ENCODE peak calls at places on chromosomes 6 and 20, in five cellular contexts. J, X, Q, Y and W are unnamed samples.

GRCh38 chr6:24332306-24332705 is 25.6 kb downstream of the DCDC2 start:
- DNase-seq in J (peak), X (peak), Q (no peak), Y (no peak), W (no peak)

GRCh38 chr20:23244207-23244915 is 106.2 kb upstream of the NXT1 start:
- DNase-seq in J (no peak), X (no peak), Q (no peak), Y (no peak), W (no peak)

GRCh38 chr6:133542056-133542821 is 301.1 kb downstream of the EYA4 start:
- DNase-seq in J (peak), X (no peak), Q (no peak), Y (no peak), W (no peak)

GRCh38 chr20:35947489-35947888 is 6.8 kb downstream of the SCAND1 start:
- DNase-seq in J (peak), X (no peak), Q (peak), Y (peak), W (peak)

GRCh38 chr20:50395258-50395729 is 114.9 kb upstream of the PTPN1 start:
- DNase-seq in J (peak), X (no peak), Q (no peak), Y (no peak), W (no peak)

GRCh38 chr20:2693286-2693995 is 861 bp downstream of the EBF4 start:
- DNase-seq in J (peak), X (no peak), Q (peak), Y (no peak), W (peak)

GRCh38 chr6:53956068-53956711 is 155.1 kb upstream of the MLIP start:
- DNase-seq in J (peak), X (peak), Q (peak), Y (peak), W (peak)

GRCh38 chr20:44728835-44729342 is 13.7 kb downstream of the CCN5 start:
- DNase-seq in J (peak), X (peak), Q (peak), Y (peak), W (peak)

GRCh38 chr20:3238616-3239025 is 369 bp downstream of the SLC4A11 start:
- DNase-seq in J (peak), X (no peak), Q (peak), Y (no peak), W (peak)

GRCh38 chr6:51467231-51467952 is 620.0 kb downstream of the PKHD1 start:
- DNase-seq in J (no peak), X (no peak), Q (peak), Y (no peak), W (peak)

GRCh38 chr6:20432692-20433091 is 31.0 kb downstream of the E2F3 start:
- DNase-seq in J (no peak), X (no peak), Q (no peak), Y (no peak), W (no peak)

GRCh38 chr6:30685977-30686907 is at the start of gene PPP1R18:
- DNase-seq in J (no peak), X (peak), Q (peak), Y (no peak), W (peak)

GRCh38 chr20:59958626-59959025 is 403 bp downstream of the CDH26 start:
- DNase-seq in J (no peak), X (no peak), Q (peak), Y (no peak), W (no peak)

GRCh38 chr6:86723729-86724128 is 213.6 kb upstream of the HTR1E start:
- DNase-seq in J (no peak), X (no peak), Q (no peak), Y (no peak), W (no peak)

GRCh38 chr20:13858496-13859270 is 73.9 kb downstream of the NDUFAF5 start:
- DNase-seq in J (no peak), X (no peak), Q (no peak), Y (no peak), W (no peak)

GRCh38 chr6:134534708-134535149 is 216.8 kb upstream of the SGK1 start:
- DNase-seq in J (peak), X (peak), Q (no peak), Y (no peak), W (no peak)

GRCh38 chr20:23320317-23320716 is 30.3 kb upstream of the NXT1 start:
- DNase-seq in J (peak), X (no peak), Q (no peak), Y (peak), W (peak)

GRCh38 chr6:161353208-161353613 is 79.3 kb upstream of the AGPAT4 start:
- DNase-seq in J (no peak), X (no peak), Q (peak), Y (peak), W (peak)
- TF ChIP-seq CTCF in J (no peak), X (peak), Q (peak), Y (no peak), W (peak)

GRCh38 chr6:105370316-105370715 is 32.6 kb downstream of the PREP start:
- DNase-seq in J (no peak), X (no peak), Q (no peak), Y (no peak), W (no peak)

GRCh38 chr6:105373481-105373880 is 29.4 kb downstream of the PREP start:
- DNase-seq in J (no peak), X (no peak), Q (no peak), Y (no peak), W (no peak)

GRCh38 chr6:105372862-105373182 is 30.1 kb downstream of the PREP start:
- DNase-seq in J (no peak), X (no peak), Q (no peak), Y (no peak), W (no peak)

GRCh38 chr6:105372142-105372861 is 30.6 kb downstream of the PREP start:
- DNase-seq in J (no peak), X (no peak), Q (no peak), Y (no peak), W (no peak)

DNA sequence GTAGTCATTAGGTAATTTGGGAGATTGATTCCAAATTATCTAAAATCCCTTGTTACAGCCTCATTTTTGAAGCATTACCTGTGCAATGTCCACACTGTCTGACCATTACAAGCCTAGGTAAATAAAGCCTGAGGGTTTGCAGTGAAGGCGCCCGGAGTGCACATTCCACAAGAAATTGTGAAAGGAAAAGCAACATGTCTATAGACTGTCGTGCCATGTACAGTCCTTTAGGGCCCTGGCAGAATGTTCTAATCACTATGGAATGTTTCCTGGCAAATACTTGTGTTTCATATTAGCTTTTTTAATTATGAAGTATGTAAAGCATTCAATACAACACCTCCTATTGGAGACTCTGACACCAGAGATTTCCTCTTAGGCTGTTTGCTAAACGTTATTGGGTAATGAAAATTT is 28.9 kb downstream of the PREP start:
- DNase-seq in J (peak), X (peak), Q (no peak), Y (no peak), W (peak)
- H3K4me3 ChIP-seq in J (no peak), X (no peak), Q (no peak), Y (no peak), W (no peak)

DNA sequence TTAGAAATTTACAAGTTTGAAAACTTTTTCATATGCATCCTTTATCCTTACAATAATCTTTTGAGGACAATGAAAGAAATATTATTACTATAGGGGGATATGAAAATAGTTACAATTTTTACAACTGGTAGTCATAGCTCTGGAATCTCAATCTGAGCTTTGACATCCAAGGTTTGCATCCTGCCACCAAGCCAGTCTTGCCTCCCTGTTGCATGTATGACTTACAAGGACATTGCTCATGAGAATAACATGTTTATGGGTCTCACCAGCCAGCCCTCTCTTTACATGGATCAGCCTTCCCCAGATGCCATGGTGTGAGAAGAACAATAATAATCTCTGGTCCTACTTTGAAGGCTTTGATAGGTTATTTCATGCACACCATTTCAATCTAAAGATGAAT is 67.5 kb downstream of the THEMIS start:
- DNase-seq in J (no peak), X (no peak), Q (no peak), Y (no peak), W (no peak)
- TF ChIP-seq EZH2 in J (no peak), X (no peak), Q (no peak), Y (no peak), W (no peak)

GRCh38 chr6:89375427-89375868 is 22.9 kb upstream of the UBE2J1 start:
- DNase-seq in J (no peak), X (no peak), Q (peak), Y (no peak), W (no peak)
- TF ChIP-seq CTCF in J (no peak), X (no peak), Q (peak), Y (peak), W (peak)

DNA sequence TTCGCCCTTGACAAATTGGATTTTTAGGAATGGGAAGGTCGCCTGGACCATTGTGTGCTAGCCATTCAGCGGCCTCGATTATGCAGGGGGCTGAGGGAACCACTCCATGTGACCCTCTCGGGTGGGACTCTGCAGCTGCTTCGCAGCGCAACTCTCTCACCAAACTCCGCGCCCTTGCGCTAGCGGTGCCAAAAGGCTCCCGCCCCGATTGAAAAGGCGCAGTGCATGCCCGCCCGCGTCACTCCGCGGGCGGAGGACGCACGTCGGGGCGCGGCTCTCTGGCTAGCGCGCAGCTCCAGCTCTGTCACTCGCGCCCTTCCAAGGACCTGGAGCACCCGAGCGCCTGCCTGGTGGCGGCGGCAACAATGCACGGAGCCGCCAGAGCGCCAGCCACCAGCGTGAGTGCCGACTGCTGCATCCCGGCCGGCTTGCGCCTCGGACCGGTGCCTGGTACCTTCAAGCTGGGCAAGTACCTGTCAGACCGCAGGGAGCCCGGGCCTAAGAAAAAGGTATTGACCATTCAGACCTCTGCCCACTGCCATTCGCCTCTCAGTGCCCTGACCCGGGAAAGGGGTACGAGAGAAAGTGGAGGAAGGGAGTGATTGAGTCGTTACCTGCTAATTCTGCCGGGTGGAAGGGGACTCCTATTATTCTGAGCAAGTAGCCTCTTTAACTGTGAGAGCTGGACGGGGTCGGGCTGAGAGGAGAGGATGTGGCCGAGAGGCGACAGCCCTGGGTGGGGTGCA is at the start of gene PRDM13:
- DNase-seq in J (no peak), X (no peak), Q (peak), Y (no peak), W (peak)
- H3K4me3 ChIP-seq in J (no peak), X (no peak), Q (no peak), Y (no peak), W (peak)

DNA sequence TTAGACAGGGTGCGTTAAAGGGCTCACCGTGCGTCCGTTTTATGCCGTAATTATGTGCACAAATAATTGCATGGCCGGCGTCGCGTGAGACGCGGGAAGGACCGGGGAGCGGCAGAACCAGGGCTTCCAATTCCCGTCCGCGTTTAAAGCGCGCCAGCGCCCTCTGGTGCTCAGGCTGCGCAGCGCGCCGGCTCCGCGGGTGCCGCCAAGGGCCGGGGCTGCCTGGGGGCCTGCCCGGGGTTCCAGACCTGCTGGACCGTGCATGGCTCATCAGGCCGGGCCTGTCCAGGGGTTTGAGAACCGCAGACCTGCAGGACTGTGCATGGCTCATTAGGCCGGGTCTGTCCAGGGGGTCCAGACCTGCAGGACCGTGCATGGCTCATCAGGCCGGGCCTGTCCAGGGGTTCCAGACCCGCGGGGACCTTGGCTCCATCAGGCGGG is 369.0 kb downstream of the THBS2 start:
- DNase-seq in J (no peak), X (no peak), Q (peak), Y (peak), W (peak)
- TF ChIP-seq EZH2 in J (no peak), X (no peak), Q (no peak), Y (no peak), W (no peak)

GRCh38 chr6:45830441-45831139 is 185.1 kb downstream of the CLIC5 start:
- DNase-seq in J (peak), X (peak), Q (no peak), Y (no peak), W (no peak)

GRCh38 chr6:45827952-45828530 is 187.6 kb downstream of the CLIC5 start:
- DNase-seq in J (no peak), X (no peak), Q (no peak), Y (no peak), W (no peak)

GRCh38 chr6:45832063-45832462 is 183.6 kb downstream of the CLIC5 start:
- DNase-seq in J (no peak), X (no peak), Q (no peak), Y (no peak), W (no peak)

DNA sequence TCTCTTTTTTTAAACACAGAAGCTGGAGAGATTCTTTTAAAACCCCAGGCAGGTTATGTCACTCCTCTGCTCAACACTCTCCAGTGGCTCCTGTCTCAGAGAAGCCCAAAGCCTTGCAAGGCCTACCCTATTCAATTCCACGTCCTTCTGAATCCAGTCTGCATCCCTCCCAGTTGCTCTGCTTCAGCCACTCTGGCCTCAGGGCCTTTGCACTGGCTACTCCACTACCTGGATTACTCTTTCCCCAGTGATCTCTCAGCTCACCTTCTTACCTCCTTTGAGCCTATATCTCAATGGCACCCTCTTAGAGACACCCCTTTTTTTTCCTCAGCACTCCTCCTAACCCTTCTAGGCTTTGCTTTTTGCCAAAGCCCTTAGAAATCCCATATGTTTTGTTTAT is 185.8 kb downstream of the CLIC5 start:
- DNase-seq in J (no peak), X (no peak), Q (no peak), Y (no peak), W (no peak)
- TF ChIP-seq CTCF in J (no peak), X (no peak), Q (no peak), Y (no peak), W (no peak)

GRCh38 chr6:149452062-149452939 is 32.5 kb downstream of the ZC3H12D start:
- DNase-seq in J (no peak), X (no peak), Q (no peak), Y (no peak), W (no peak)

GRCh38 chr6:149451361-149452061 is 33.3 kb downstream of the ZC3H12D start:
- DNase-seq in J (peak), X (no peak), Q (peak), Y (no peak), W (no peak)

GRCh38 chr6:149449054-149449453 is 35.8 kb downstream of the ZC3H12D start:
- DNase-seq in J (no peak), X (no peak), Q (no peak), Y (no peak), W (no peak)

GRCh38 chr6:149449831-149450678 is 34.8 kb downstream of the ZC3H12D start:
- DNase-seq in J (no peak), X (no peak), Q (no peak), Y (no peak), W (no peak)

GRCh38 chr6:149450679-149451360 is 34.0 kb downstream of the ZC3H12D start:
- DNase-seq in J (peak), X (no peak), Q (peak), Y (no peak), W (no peak)
- H3K4me3 ChIP-seq in J (peak), X (peak), Q (peak), Y (no peak), W (peak)

DNA sequence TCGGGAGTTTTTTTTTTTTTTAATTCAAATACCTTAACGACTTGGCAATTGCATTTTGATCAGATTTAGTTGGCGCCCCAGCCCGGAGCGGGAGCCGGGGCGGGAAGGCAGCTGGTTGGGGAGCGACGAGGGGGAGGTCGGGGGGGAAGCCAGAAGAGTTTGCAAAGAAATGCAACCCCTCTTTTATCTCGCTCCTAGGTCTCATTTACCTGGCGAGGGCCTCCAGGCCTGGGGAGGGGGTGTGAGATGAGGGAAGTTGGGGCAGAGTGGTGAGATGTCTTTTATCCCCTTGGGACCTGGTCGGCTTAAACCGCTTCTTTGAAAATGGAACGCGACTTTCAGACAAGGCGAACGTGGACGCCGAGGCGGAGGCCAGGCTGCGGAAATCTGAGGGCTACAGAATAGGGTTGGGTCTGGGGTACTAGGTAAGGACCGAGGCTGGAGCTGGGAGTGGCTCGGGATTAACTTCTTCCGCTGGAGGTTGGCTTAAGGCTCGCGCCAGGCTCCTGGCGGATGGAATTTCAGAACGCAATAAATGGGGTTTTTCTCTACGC is 40.3 kb downstream of the NCR2 start:
- DNase-seq in J (no peak), X (no peak), Q (peak), Y (no peak), W (no peak)
- TF ChIP-seq EZH2 in J (peak), X (peak), Q (peak), Y (no peak), W (no peak)